ENCODE peak calls at places on chromosome 15, in four cellular contexts. E, G, W and U are unnamed samples.

GRCh38 chr15:81002254-81003022 is 1.7 kb downstream of the TLNRD1 start:
- DNase-seq in E (no peak), G (peak), W (no peak), U (no peak)

GRCh38 chr15:34673241-34673640 is 81.6 kb downstream of the GJD2 start:
- DNase-seq in E (no peak), G (no peak), W (no peak), U (no peak)

GRCh38 chr15:94665687-94666441 is 434.5 kb downstream of the MCTP2 start:
- DNase-seq in E (no peak), G (no peak), W (no peak), U (no peak)

GRCh38 chr15:39591896-39592315 is 11.0 kb downstream of the THBS1 start:
- DNase-seq in E (no peak), G (no peak), W (no peak), U (no peak)

GRCh38 chr15:31801152-31801551 is 229.2 kb upstream of the CHRNA7 start:
- DNase-seq in E (no peak), G (no peak), W (no peak), U (no peak)

GRCh38 chr15:50380089-50380488 is 25.1 kb upstream of the GABPB1 start:
- DNase-seq in E (no peak), G (no peak), W (no peak), U (no peak)

GRCh38 chr15:52284164-52284563 is 11.4 kb downstream of the MYO5C start:
- DNase-seq in E (no peak), G (no peak), W (no peak), U (no peak)

GRCh38 chr15:66039117-66039860 is 170.0 kb downstream of the RAB11A start:
- DNase-seq in E (no peak), G (no peak), W (no peak), U (no peak)

GRCh38 chr15:68888419-68888818 is 41.9 kb upstream of the SPESP1 start:
- DNase-seq in E (no peak), G (no peak), W (no peak), U (no peak)

GRCh38 chr15:99958426-99959097 is 225.3 kb upstream of the LYSMD4 start:
- DNase-seq in E (no peak), G (no peak), W (no peak), U (no peak)

GRCh38 chr15:62107561-62108110 is 40.9 kb downstream of the C2CD4A start:
- DNase-seq in E (no peak), G (no peak), W (no peak), U (no peak)

GRCh38 chr15:96347181-96348111 is 16.9 kb downstream of the NR2F2 start:
- DNase-seq in E (no peak), G (no peak), W (no peak), U (no peak)

GRCh38 chr15:40053234-40054055 is 14.5 kb upstream of the SRP14 start:
- DNase-seq in E (no peak), G (no peak), W (no peak), U (no peak)

GRCh38 chr15:99427668-99428361 is 138.0 kb upstream of the MEF2A start:
- DNase-seq in E (no peak), G (no peak), W (no peak), U (no peak)

GRCh38 chr15:42727740-42728355 is 9.1 kb downstream of the CDAN1 start:
- DNase-seq in E (no peak), G (peak), W (no peak), U (no peak)

GRCh38 chr15:77944002-77944867 is 133.3 kb downstream of the TBC1D2B start:
- DNase-seq in E (peak), G (peak), W (peak), U (peak)

GRCh38 chr15:48143856-48144255 is 23.1 kb downstream of the SLC24A5 start:
- DNase-seq in E (no peak), G (no peak), W (no peak), U (no peak)

GRCh38 chr15:75233504-75234190 is 24.5 kb upstream of the GOLGA6C start:
- DNase-seq in E (no peak), G (no peak), W (no peak), U (no peak)

GRCh38 chr15:45921376-45921775 is 286.5 kb downstream of the SQOR start:
- DNase-seq in E (no peak), G (no peak), W (no peak), U (no peak)

GRCh38 chr15:66024116-66024515 is 154.8 kb downstream of the RAB11A start:
- DNase-seq in E (no peak), G (no peak), W (no peak), U (no peak)